ENCODE peak calls at places on chromosomes 7 and 10, in nine cellular contexts. C, M, S, V, P, H, G, Z and F are unnamed samples.
A peak's percentile ranks its signal among the peaks of the same experiment; 100 is the strongest.

GRCh38 chr7:144834516-144835165 is 1.2 kb downstream of the TPK1 start:
- DNase-seq in C (no peak), M (peak; percentile 57), S (no peak), V (no peak), P (peak; percentile 37), H (no peak), G (no peak), Z (peak; percentile 66), F (peak; percentile 43)

GRCh38 chr7:27916372-27916771 is 176.4 kb downstream of the TAX1BP1 start:
- DNase-seq in C (no peak), M (no peak), S (no peak), V (no peak), P (no peak), H (no peak), G (peak; percentile 81), Z (peak; percentile 41), F (no peak)

GRCh38 chr10:73898730-73899400 is 12.1 kb upstream of the PLAU start:
- DNase-seq in C (no peak), M (no peak), S (no peak), V (peak; percentile 60), P (no peak), H (peak; percentile 40), G (no peak), Z (no peak), F (no peak)

GRCh38 chr7:92133133-92133736 is 1.0 kb downstream of the CYP51A1 start:
- DNase-seq in C (no peak), M (no peak), S (no peak), V (peak; percentile 46), P (no peak), H (no peak), G (no peak), Z (peak; percentile 33), F (no peak)

GRCh38 chr7:155265144-155265543 is 32.5 kb upstream of the INSIG1 start:
- DNase-seq in C (no peak), M (no peak), S (no peak), V (no peak), P (no peak), H (no peak), G (no peak), Z (no peak), F (no peak)

GRCh38 chr10:16470747-16471146 is 33.9 kb downstream of the PTER start:
- DNase-seq in C (no peak), M (no peak), S (no peak), V (no peak), P (no peak), H (no peak), G (no peak), Z (no peak), F (no peak)

GRCh38 chr7:131164025-131164899 is 163.4 kb upstream of the MKLN1 start:
- DNase-seq in C (peak; percentile 76), M (no peak), S (peak; percentile 87), V (peak; percentile 90), P (no peak), H (peak; percentile 23), G (peak; percentile 91), Z (no peak), F (peak; percentile 90)

GRCh38 chr7:114212753-114213439 is 201.7 kb upstream of the FOXP2 start:
- DNase-seq in C (no peak), M (no peak), S (peak; percentile 17), V (peak; percentile 23), P (no peak), H (no peak), G (no peak), Z (no peak), F (no peak)

GRCh38 chr10:15784237-15784636 is 64.5 kb upstream of the ITGA8 start:
- DNase-seq in C (no peak), M (no peak), S (no peak), V (no peak), P (no peak), H (no peak), G (peak; percentile 35), Z (no peak), F (no peak)

GRCh38 chr7:52705768-52706167 is 329.7 kb upstream of the POM121L12 start:
- DNase-seq in C (no peak), M (no peak), S (no peak), V (no peak), P (no peak), H (no peak), G (peak; percentile 32), Z (no peak), F (no peak)

GRCh38 chr10:21171936-21172773 is 275.0 kb upstream of the NEBL start:
- DNase-seq in C (no peak), M (no peak), S (no peak), V (no peak), P (no peak), H (no peak), G (peak; percentile 19), Z (no peak), F (no peak)

GRCh38 chr10:97131041-97131659 is 54.6 kb downstream of the SLIT1 start:
- DNase-seq in C (no peak), M (no peak), S (no peak), V (no peak), P (no peak), H (no peak), G (no peak), Z (no peak), F (no peak)

DNA sequence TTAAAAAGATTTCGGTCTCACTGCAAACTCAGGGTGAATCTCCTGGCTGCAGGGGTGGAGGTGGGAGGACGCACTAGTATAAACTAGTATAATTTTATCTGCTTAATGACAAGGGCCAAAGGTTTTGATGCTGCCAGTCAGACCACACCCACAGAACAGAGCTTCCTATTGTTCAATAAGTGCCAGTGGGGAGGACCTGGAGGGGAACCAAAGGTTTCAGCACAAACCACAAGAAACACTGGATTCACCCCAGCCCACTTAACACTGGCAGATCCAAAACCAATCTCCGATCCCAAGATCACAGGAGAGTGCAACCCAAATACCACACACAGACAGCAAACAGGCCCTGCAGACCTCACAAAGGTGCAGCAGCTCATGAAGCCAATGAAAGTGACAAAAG is 6.6 kb downstream of the VOPP1 start:
- DNase-seq in C (no peak), M (no peak), S (no peak), V (peak; percentile 18), P (no peak), H (no peak), G (no peak), Z (peak; percentile 58), F (no peak)
- H3K4me3 ChIP-seq in C (no peak overlapping the region), M (no peak overlapping the region), S (no peak overlapping the region), V (no peak overlapping the region), P (no peak overlapping the region), H (no peak overlapping the region), G (no peak overlapping the region), Z (no peak overlapping the region), F (no peak overlapping the region)

GRCh38 chr10:110352930-110353243 is 48.2 kb upstream of the SMNDC1 start:
- DNase-seq in C (no peak), M (no peak), S (no peak), V (no peak), P (no peak), H (peak; percentile 47), G (no peak), Z (no peak), F (no peak)

GRCh38 chr10:110355181-110355831 is 50.6 kb upstream of the SMNDC1 start:
- DNase-seq in C (no peak), M (no peak), S (no peak), V (no peak), P (peak; percentile 50), H (no peak), G (no peak), Z (no peak), F (no peak)

GRCh38 chr10:110353244-110354119 is 48.8 kb upstream of the SMNDC1 start:
- DNase-seq in C (peak; percentile 90), M (peak; percentile 84), S (peak; percentile 83), V (peak; percentile 95), P (no peak), H (peak; percentile 81), G (peak; percentile 85), Z (no peak), F (peak; percentile 83)

GRCh38 chr10:110355922-110356627 is 51.4 kb upstream of the SMNDC1 start:
- DNase-seq in C (no peak), M (no peak), S (no peak), V (no peak), P (peak; percentile 73), H (no peak), G (no peak), Z (no peak), F (no peak)

DNA sequence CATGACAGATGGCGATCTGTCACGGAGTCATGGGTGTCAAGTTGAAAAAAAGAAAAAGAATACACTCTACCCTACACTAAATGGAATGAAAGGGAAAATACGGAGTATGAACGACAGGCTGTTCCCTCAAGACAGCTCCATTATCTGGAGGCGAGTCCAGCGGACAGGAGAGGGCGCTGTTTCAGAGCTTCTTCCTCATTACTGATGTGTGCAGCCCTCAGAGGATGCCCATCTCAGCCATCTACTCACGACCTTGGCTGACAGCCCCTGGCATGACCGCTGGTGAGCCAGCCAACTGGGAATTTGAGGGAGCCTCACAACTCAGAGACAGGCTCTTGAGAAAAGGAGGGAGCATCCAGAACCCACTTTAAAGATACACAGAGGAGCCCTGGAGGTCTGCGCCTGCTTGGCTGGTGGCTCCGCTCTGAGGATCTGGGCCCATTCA is 49.6 kb upstream of the SMNDC1 start:
- DNase-seq in C (peak; percentile 64), M (peak; percentile 96), S (peak; percentile 94), V (peak; percentile 73), P (peak; percentile 91), H (peak; percentile 94), G (peak; percentile 84), Z (peak; percentile 81), F (peak; percentile 85)
- H3K4me3 ChIP-seq in C (no peak overlapping the region), M (no peak overlapping the region), S (peak overlapping the region; percentile 35), V (no peak overlapping the region), P (no peak overlapping the region), H (no peak overlapping the region), G (no peak overlapping the region), Z (no peak overlapping the region), F (no peak overlapping the region)

GRCh38 chr7:18974803-18975202 is 142.6 kb downstream of the TWIST1 start:
- DNase-seq in C (no peak), M (no peak), S (peak; percentile 49), V (peak; percentile 75), P (no peak), H (peak; percentile 50), G (peak; percentile 95), Z (no peak), F (peak; percentile 24)

GRCh38 chr7:18976715-18977466 is 140.5 kb downstream of the TWIST1 start:
- DNase-seq in C (no peak), M (no peak), S (peak; percentile 11), V (no peak), P (no peak), H (no peak), G (no peak), Z (no peak), F (no peak)

GRCh38 chr7:18975689-18976280 is 141.7 kb downstream of the TWIST1 start:
- DNase-seq in C (no peak), M (no peak), S (no peak), V (no peak), P (no peak), H (no peak), G (no peak), Z (no peak), F (no peak)

GRCh38 chr7:18975276-18975675 is 142.2 kb downstream of the TWIST1 start:
- DNase-seq in C (no peak), M (no peak), S (no peak), V (no peak), P (no peak), H (no peak), G (peak; percentile 9), Z (no peak), F (no peak)

GRCh38 chr7:18978108-18978495 is 139.3 kb downstream of the TWIST1 start:
- DNase-seq in C (peak; percentile 83), M (no peak), S (peak; percentile 87), V (peak; percentile 97), P (no peak), H (no peak), G (peak; percentile 94), Z (no peak), F (peak; percentile 92)
- H3K4me3 ChIP-seq in C (peak overlapping the region; percentile 4), M (no peak overlapping the region), S (peak overlapping the region; percentile 62), V (no peak overlapping the region), P (no peak overlapping the region), H (no peak overlapping the region), G (peak overlapping the region; percentile 54), Z (no peak overlapping the region), F (peak overlapping the region; percentile 10)

GRCh38 chr7:107972986-107973385 is 30.0 kb downstream of the LAMB1 start:
- DNase-seq in C (no peak), M (no peak), S (no peak), V (no peak), P (no peak), H (no peak), G (no peak), Z (no peak), F (peak; percentile 69)
- H3K4me3 ChIP-seq in C (no peak overlapping the region), M (no peak overlapping the region), S (no peak overlapping the region), V (no peak overlapping the region), P (no peak overlapping the region), H (no peak overlapping the region), G (no peak overlapping the region), Z (no peak overlapping the region), F (no peak overlapping the region)